ENCODE peak calls at places on chromosomes 5 and 9, in nine cellular contexts. X is HT-29; W is neuronal stem cell; Z is activated CD4-positive, alpha-beta T cell treated with anti-CD3 and anti-CD28 coated beads for 48 hours; F is HuH-7; P is WTC11; D is cardiac muscle cell; I is GM12891; V is NCI-H2081. B is an unnamed sample.

GRCh38 chr9:11469745-11470144 is 856.9 kb upstream of the PTPRD start:
- DNase-seq in P (no peak), W (no peak), F (no peak), X (no peak), Z (no peak), D (no peak), V (no peak), I (no peak), B (no peak)

GRCh38 chr9:82031538-82032280 is 43.1 kb downstream of the SPATA31D1 start:
- DNase-seq in Z (no peak), W (no peak), P (no peak), X (peak; percentile 50), F (no peak), D (peak; percentile 92), V (no peak), I (no peak), B (no peak)

GRCh38 chr5:142701673-142702311 is 15.9 kb upstream of the FGF1 start:
- DNase-seq in F (no peak), P (no peak), Z (no peak), X (no peak), V (no peak), W (no peak), I (no peak), D (no peak), B (no peak)

GRCh38 chr9:123248630-123249029 is 19.8 kb downstream of the STRBP start:
- DNase-seq in D (no peak), P (no peak), W (no peak), V (no peak), I (no peak), F (no peak), Z (no peak), X (no peak), B (no peak)

GRCh38 chr9:74951725-74952151 is 974 bp downstream of the C9orf40 start:
- DNase-seq in V (peak; percentile 47), W (peak; percentile 38), F (peak; percentile 10), Z (peak; percentile 56), X (peak; percentile 55), P (peak; percentile 45), D (peak; percentile 39), I (no peak), B (peak; percentile 8)

GRCh38 chr9:34195143-34195542 is 16.3 kb downstream of the UBAP1 start:
- DNase-seq in D (no peak), V (no peak), F (no peak), X (no peak), I (no peak), W (no peak), P (no peak), Z (no peak), B (no peak)

GRCh38 chr9:115117999-115118470 is at the start of gene TNC:
- DNase-seq in V (peak; percentile 45), D (peak; percentile 78), P (peak; percentile 38), Z (no peak), X (peak; percentile 26), F (no peak), I (no peak), W (peak; percentile 52), B (no peak)

GRCh38 chr5:83780681-83781080 is 60.0 kb upstream of the HAPLN1 start:
- DNase-seq in P (no peak), W (no peak), Z (no peak), I (no peak), X (no peak), V (no peak), F (no peak), D (no peak), B (no peak)

GRCh38 chr5:124494540-124495116 is 251.8 kb downstream of the ZNF608 start:
- DNase-seq in W (no peak), Z (no peak), X (peak; percentile 29), P (no peak), V (no peak), D (no peak), I (no peak), F (no peak), B (no peak)

GRCh38 chr9:1869843-1870242 is 145.3 kb upstream of the SMARCA2 start:
- DNase-seq in F (peak; percentile 11), D (peak; percentile 12), W (peak; percentile 20), Z (peak; percentile 56), V (no peak), X (peak; percentile 65), P (peak; percentile 66), I (no peak), B (peak; percentile 6)

GRCh38 chr5:157026789-157027424 is 32.0 kb downstream of the HAVCR1 start:
- DNase-seq in V (peak; percentile 59), P (peak; percentile 43), F (peak; percentile 30), I (no peak), D (no peak), W (peak; percentile 3), X (peak; percentile 60), Z (peak; percentile 9), B (peak; percentile 4)

GRCh38 chr9:86636614-86637013 is 282.4 kb upstream of the TUT7 start:
- DNase-seq in W (no peak), V (no peak), I (no peak), F (no peak), X (no peak), D (peak; percentile 50), Z (no peak), P (no peak), B (no peak)

GRCh38 chr9:111743275-111743674 is 51.5 kb downstream of the SHOC1 start:
- DNase-seq in Z (peak; percentile 56), V (no peak), D (peak; percentile 72), X (peak; percentile 44), F (no peak), I (no peak), P (no peak), W (no peak), B (peak; percentile 93)

GRCh38 chr5:11903121-11903613 is 1.1 kb downstream of the CTNND2 start:
- DNase-seq in V (peak; percentile 71), X (no peak), D (no peak), P (peak; percentile 24), Z (no peak), F (no peak), I (no peak), W (peak; percentile 32), B (no peak)

GRCh38 chr5:136781464-136781863 is 416.1 kb upstream of the TRPC7 start:
- DNase-seq in F (no peak), I (no peak), W (no peak), Z (no peak), X (no peak), V (no peak), P (no peak), D (peak; percentile 41), B (no peak)

GRCh38 chr5:109410389-109411174 is 808 bp upstream of the PJA2 start:
- DNase-seq in D (peak; percentile 91), X (peak; percentile 81), P (peak; percentile 75), W (peak; percentile 79), I (no peak), V (peak; percentile 23), Z (peak; percentile 33), F (peak; percentile 41), B (peak; percentile 84)

GRCh38 chr9:37969130-37969529 is 65.2 kb upstream of the SLC25A51 start:
- DNase-seq in F (peak; percentile 44), P (no peak), W (no peak), D (peak; percentile 82), I (no peak), V (no peak), X (peak; percentile 75), Z (no peak), B (no peak)

B was measured in NCI-H460.